ENCODE peak calls at places on chromosomes 1 and 21, in nine cellular contexts. One of them, this sample, is unnamed. For H3K36me3, the result is how much of the 10 kb centered on the place peaks cover.

GRCh38 chr1:85030536-85030935 is 17.8 kb downstream of the MCOLN3 start:
- DNase-seq in esophagus squamous epithelium: no peak
- DNase-seq in body of pancreas: no peak
- DNase-seq in stomach: no peak
- DNase-seq in brain microvascular endothelial cell: no peak
- DNase-seq in left lung: no peak
- DNase-seq in OCI-LY7: no peak
- DNase-seq in ovary: no peak
- DNase-seq in transverse colon: no peak
- DNase-seq in this sample: no peak

GRCh38 chr1:243397613-243398321 is 141.9 kb downstream of the SDCCAG8 start:
- DNase-seq in esophagus squamous epithelium: no peak
- DNase-seq in body of pancreas: no peak
- DNase-seq in stomach: no peak
- DNase-seq in brain microvascular endothelial cell: no peak
- DNase-seq in left lung: no peak
- DNase-seq in OCI-LY7: no peak
- DNase-seq in ovary: no peak
- DNase-seq in transverse colon: no peak
- DNase-seq in this sample: no peak

GRCh38 chr1:102757363-102757762 is 351.0 kb downstream of the COL11A1 start:
- DNase-seq in esophagus squamous epithelium: no peak
- DNase-seq in body of pancreas: no peak
- DNase-seq in stomach: no peak
- DNase-seq in brain microvascular endothelial cell: no peak
- DNase-seq in left lung: no peak
- DNase-seq in OCI-LY7: no peak
- DNase-seq in ovary: no peak
- DNase-seq in transverse colon: no peak
- DNase-seq in this sample: no peak

GRCh38 chr1:44849575-44850132 is 6.6 kb upstream of the PTCH2 start:
- DNase-seq in esophagus squamous epithelium: no peak
- DNase-seq in body of pancreas: no peak
- DNase-seq in stomach: no peak
- DNase-seq in brain microvascular endothelial cell: no peak
- DNase-seq in left lung: no peak
- DNase-seq in OCI-LY7: no peak
- DNase-seq in ovary: no peak
- DNase-seq in transverse colon: no peak
- DNase-seq in this sample: no peak

GRCh38 chr1:83109692-83110091 is 889.2 kb downstream of the TTLL7 start:
- DNase-seq in esophagus squamous epithelium: no peak
- DNase-seq in body of pancreas: no peak
- DNase-seq in stomach: no peak
- DNase-seq in brain microvascular endothelial cell: no peak
- DNase-seq in left lung: no peak
- DNase-seq in OCI-LY7: no peak
- DNase-seq in ovary: no peak
- DNase-seq in transverse colon: no peak
- DNase-seq in this sample: no peak

GRCh38 chr1:156839426-156840109 is 19.3 kb downstream of the INSRR start:
- DNase-seq in esophagus squamous epithelium: no peak
- DNase-seq in body of pancreas: no peak
- DNase-seq in stomach: no peak
- DNase-seq in brain microvascular endothelial cell: no peak
- DNase-seq in left lung: no peak
- DNase-seq in OCI-LY7: no peak
- DNase-seq in ovary: no peak
- DNase-seq in transverse colon: no peak
- DNase-seq in this sample: no peak

GRCh38 chr1:230031131-230031530 is 35.9 kb upstream of the GALNT2 start:
- DNase-seq in esophagus squamous epithelium: no peak
- DNase-seq in body of pancreas: no peak
- DNase-seq in stomach: no peak
- DNase-seq in brain microvascular endothelial cell: peak
- DNase-seq in left lung: no peak
- DNase-seq in OCI-LY7: no peak
- DNase-seq in ovary: no peak
- DNase-seq in transverse colon: no peak
- DNase-seq in this sample: no peak

GRCh38 chr1:23718482-23718881 is 24.8 kb upstream of the ELOA start:
- DNase-seq in esophagus squamous epithelium: no peak
- DNase-seq in body of pancreas: peak
- DNase-seq in stomach: no peak
- DNase-seq in brain microvascular endothelial cell: peak
- DNase-seq in left lung: no peak
- DNase-seq in OCI-LY7: peak
- DNase-seq in ovary: no peak
- DNase-seq in transverse colon: no peak
- DNase-seq in this sample: no peak

GRCh38 chr21:26659181-26659580 is 86.1 kb upstream of the CYYR1 start:
- DNase-seq in esophagus squamous epithelium: no peak
- DNase-seq in body of pancreas: no peak
- DNase-seq in stomach: no peak
- DNase-seq in brain microvascular endothelial cell: peak
- DNase-seq in left lung: no peak
- DNase-seq in OCI-LY7: no peak
- DNase-seq in ovary: no peak
- DNase-seq in transverse colon: no peak
- DNase-seq in this sample: no peak

GRCh38 chr1:51843948-51844347 is 34.6 kb downstream of the NRDC start:
- DNase-seq in esophagus squamous epithelium: no peak
- DNase-seq in body of pancreas: no peak
- DNase-seq in stomach: no peak
- DNase-seq in brain microvascular endothelial cell: no peak
- DNase-seq in left lung: no peak
- DNase-seq in OCI-LY7: no peak
- DNase-seq in ovary: no peak
- DNase-seq in transverse colon: no peak
- DNase-seq in this sample: no peak

GRCh38 chr1:2132222-2133038 is 62.1 kb downstream of the FAAP20 start:
- DNase-seq in esophagus squamous epithelium: no peak
- DNase-seq in body of pancreas: peak
- DNase-seq in stomach: no peak
- DNase-seq in brain microvascular endothelial cell: peak
- DNase-seq in left lung: peak
- DNase-seq in OCI-LY7: no peak
- DNase-seq in ovary: peak
- DNase-seq in transverse colon: peak
- DNase-seq in this sample: peak

GRCh38 chr21:38297193-38297592 is 40.4 kb downstream of the KCNJ15 start:
- DNase-seq in esophagus squamous epithelium: no peak
- DNase-seq in body of pancreas: no peak
- DNase-seq in stomach: no peak
- DNase-seq in brain microvascular endothelial cell: peak
- DNase-seq in left lung: no peak
- DNase-seq in OCI-LY7: no peak
- DNase-seq in ovary: no peak
- DNase-seq in transverse colon: no peak
- DNase-seq in this sample: no peak

DNA sequence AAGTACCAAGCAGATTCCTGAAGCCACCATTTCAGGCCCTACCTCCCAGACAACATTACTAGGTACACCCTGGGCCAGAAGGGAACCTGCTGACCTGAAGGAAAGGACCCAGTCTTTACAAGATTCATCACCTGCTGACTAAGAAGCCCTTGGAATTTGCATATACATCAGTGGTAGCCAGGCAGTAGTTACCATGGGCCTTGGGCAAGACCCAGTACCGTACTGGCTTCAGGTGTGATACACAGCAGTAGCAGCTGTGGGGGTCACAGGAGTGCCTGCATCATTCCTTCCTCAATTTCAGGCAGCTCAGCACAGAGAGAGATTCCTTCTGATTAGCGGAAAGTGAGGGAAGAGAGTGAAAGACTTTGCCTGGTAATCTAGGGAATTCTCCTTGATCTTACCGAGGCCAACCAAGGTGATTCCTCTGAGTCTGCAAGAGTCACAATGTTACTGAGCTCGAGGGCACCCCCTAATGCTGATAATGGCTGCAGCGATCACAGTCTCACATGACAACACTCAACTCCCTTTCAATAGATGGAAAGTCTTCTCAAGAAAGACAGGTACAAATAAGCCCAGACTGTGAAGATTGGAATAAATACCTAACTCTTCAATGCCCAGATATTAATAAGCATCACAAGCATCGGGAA is 22.0 kb upstream of the UHMK1 start:
- DNase-seq in esophagus squamous epithelium: no peak
- DNase-seq in body of pancreas: no peak
- DNase-seq in stomach: no peak
- DNase-seq in brain microvascular endothelial cell: no peak
- DNase-seq in left lung: no peak
- DNase-seq in OCI-LY7: no peak
- DNase-seq in ovary: no peak
- DNase-seq in transverse colon: no peak
- DNase-seq in this sample: no peak
- TF ChIP-seq CTCF in esophagus squamous epithelium: no peak
- TF ChIP-seq CTCF in body of pancreas: no peak
- TF ChIP-seq CTCF in stomach: no peak
- TF ChIP-seq CTCF in brain microvascular endothelial cell: no peak
- TF ChIP-seq CTCF in left lung: no peak
- TF ChIP-seq CTCF in OCI-LY7: no peak
- TF ChIP-seq CTCF in ovary: no peak
- TF ChIP-seq CTCF in transverse colon: no peak
- TF ChIP-seq CTCF in this sample: no peak

GRCh38 chr1:200653022-200653462 is 16.7 kb downstream of the DDX59 start:
- DNase-seq in esophagus squamous epithelium: no peak
- DNase-seq in body of pancreas: no peak
- DNase-seq in stomach: no peak
- DNase-seq in brain microvascular endothelial cell: no peak
- DNase-seq in left lung: no peak
- DNase-seq in OCI-LY7: no peak
- DNase-seq in ovary: no peak
- DNase-seq in transverse colon: no peak
- DNase-seq in this sample: no peak

GRCh38 chr1:200658037-200658808 is 11.5 kb downstream of the DDX59 start:
- DNase-seq in esophagus squamous epithelium: no peak
- DNase-seq in body of pancreas: no peak
- DNase-seq in stomach: no peak
- DNase-seq in brain microvascular endothelial cell: no peak
- DNase-seq in left lung: no peak
- DNase-seq in OCI-LY7: no peak
- DNase-seq in ovary: no peak
- DNase-seq in transverse colon: no peak
- DNase-seq in this sample: no peak

GRCh38 chr1:200659269-200659668 is 10.4 kb downstream of the DDX59 start:
- DNase-seq in esophagus squamous epithelium: no peak
- DNase-seq in body of pancreas: no peak
- DNase-seq in stomach: no peak
- DNase-seq in brain microvascular endothelial cell: peak
- DNase-seq in left lung: no peak
- DNase-seq in OCI-LY7: no peak
- DNase-seq in ovary: no peak
- DNase-seq in transverse colon: no peak
- DNase-seq in this sample: no peak

DNA sequence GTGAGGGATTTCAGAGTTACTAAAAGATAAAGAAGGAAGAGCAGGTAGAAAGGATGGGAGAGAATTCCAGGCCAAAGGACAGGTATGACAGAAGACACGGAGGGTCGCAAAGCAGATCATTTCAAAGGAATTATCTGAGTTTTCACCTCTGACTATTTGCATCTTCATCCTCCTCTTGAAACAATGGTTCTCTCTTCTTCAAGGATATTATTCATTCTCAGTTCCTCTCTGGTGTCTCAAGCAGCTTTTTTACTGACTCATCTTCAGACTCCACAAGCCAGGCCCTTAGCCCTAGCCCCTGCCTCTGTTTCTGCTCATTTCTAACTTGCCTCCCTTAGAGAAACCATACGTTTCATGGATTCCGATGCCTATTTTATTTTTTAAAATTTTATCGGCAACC is 15.0 kb downstream of the DDX59 start:
- DNase-seq in esophagus squamous epithelium: no peak
- DNase-seq in body of pancreas: no peak
- DNase-seq in stomach: no peak
- DNase-seq in brain microvascular endothelial cell: no peak
- DNase-seq in left lung: no peak
- DNase-seq in OCI-LY7: peak
- DNase-seq in ovary: no peak
- DNase-seq in transverse colon: no peak
- DNase-seq in this sample: no peak
- H3K36me3 ChIP-seq in esophagus squamous epithelium: under half
- H3K36me3 ChIP-seq in body of pancreas: under half
- H3K36me3 ChIP-seq in stomach: under half
- H3K36me3 ChIP-seq in brain microvascular endothelial cell: under half
- H3K36me3 ChIP-seq in left lung: under half
- H3K36me3 ChIP-seq in OCI-LY7: under half
- H3K36me3 ChIP-seq in ovary: under half
- H3K36me3 ChIP-seq in transverse colon: under half
- H3K36me3 ChIP-seq in this sample: half or more

GRCh38 chr1:201142011-201142853 is 12.0 kb downstream of the TMEM9 start:
- DNase-seq in esophagus squamous epithelium: no peak
- DNase-seq in body of pancreas: no peak
- DNase-seq in stomach: no peak
- DNase-seq in brain microvascular endothelial cell: no peak
- DNase-seq in left lung: no peak
- DNase-seq in OCI-LY7: no peak
- DNase-seq in ovary: no peak
- DNase-seq in transverse colon: no peak
- DNase-seq in this sample: peak

GRCh38 chr1:201140235-201140940 is 13.4 kb upstream of the ASCL5 start:
- DNase-seq in esophagus squamous epithelium: no peak
- DNase-seq in body of pancreas: no peak
- DNase-seq in stomach: no peak
- DNase-seq in brain microvascular endothelial cell: no peak
- DNase-seq in left lung: no peak
- DNase-seq in OCI-LY7: no peak
- DNase-seq in ovary: no peak
- DNase-seq in transverse colon: no peak
- DNase-seq in this sample: peak

GRCh38 chr1:201141418-201141817 is 12.9 kb downstream of the TMEM9 start:
- DNase-seq in esophagus squamous epithelium: no peak
- DNase-seq in body of pancreas: no peak
- DNase-seq in stomach: no peak
- DNase-seq in brain microvascular endothelial cell: no peak
- DNase-seq in left lung: no peak
- DNase-seq in OCI-LY7: no peak
- DNase-seq in ovary: no peak
- DNase-seq in transverse colon: no peak
- DNase-seq in this sample: peak

GRCh38 chr1:201139756-201140155 is 12.8 kb upstream of the ASCL5 start:
- DNase-seq in esophagus squamous epithelium: no peak
- DNase-seq in body of pancreas: no peak
- DNase-seq in stomach: no peak
- DNase-seq in brain microvascular endothelial cell: no peak
- DNase-seq in left lung: no peak
- DNase-seq in OCI-LY7: no peak
- DNase-seq in ovary: no peak
- DNase-seq in transverse colon: no peak
- DNase-seq in this sample: no peak

GRCh38 chr1:201140941-201141260 is 13.4 kb downstream of the TMEM9 start:
- DNase-seq in esophagus squamous epithelium: no peak
- DNase-seq in body of pancreas: no peak
- DNase-seq in stomach: no peak
- DNase-seq in brain microvascular endothelial cell: no peak
- DNase-seq in left lung: no peak
- DNase-seq in OCI-LY7: no peak
- DNase-seq in ovary: no peak
- DNase-seq in transverse colon: no peak
- DNase-seq in this sample: no peak
- H3K27ac ChIP-seq in esophagus squamous epithelium: no peak
- H3K27ac ChIP-seq in body of pancreas: no peak
- H3K27ac ChIP-seq in stomach: no peak
- H3K27ac ChIP-seq in brain microvascular endothelial cell: no peak
- H3K27ac ChIP-seq in left lung: no peak
- H3K27ac ChIP-seq in OCI-LY7: no peak
- H3K27ac ChIP-seq in ovary: no peak
- H3K27ac ChIP-seq in transverse colon: no peak
- H3K27ac ChIP-seq in this sample: no peak

GRCh38 chr1:178733972-178734371 is 8.9 kb downstream of the RALGPS2 start:
- DNase-seq in esophagus squamous epithelium: no peak
- DNase-seq in body of pancreas: no peak
- DNase-seq in stomach: no peak
- DNase-seq in brain microvascular endothelial cell: no peak
- DNase-seq in left lung: no peak
- DNase-seq in OCI-LY7: no peak
- DNase-seq in ovary: no peak
- DNase-seq in transverse colon: no peak
- DNase-seq in this sample: no peak
- TF ChIP-seq CTCF in esophagus squamous epithelium: peak
- TF ChIP-seq CTCF in body of pancreas: peak
- TF ChIP-seq CTCF in stomach: no peak
- TF ChIP-seq CTCF in brain microvascular endothelial cell: peak
- TF ChIP-seq CTCF in left lung: no peak
- TF ChIP-seq CTCF in OCI-LY7: peak
- TF ChIP-seq CTCF in ovary: no peak
- TF ChIP-seq CTCF in transverse colon: peak
- TF ChIP-seq CTCF in this sample: no peak